ENCODE peak calls at places on chromosome 19, in eight cellular contexts. W is cardiac fibroblast, A is Panc1, G is AG10803, D is Caco-2, Q is AG09309, I is mucosa of descending colon, S is body of pancreas. Z is an unnamed sample.

GRCh38 chr19:13692096-13692495 is 72.2 kb upstream of the MRI1 start:
- DNase-seq in W (peak; percentile 59), A (no peak), G (peak; percentile 73), D (no peak), Q (peak; percentile 25), I (no peak), S (no peak), Z (peak; percentile 91)

GRCh38 chr19:41416194-41416674 is 10.9 kb downstream of the B3GNT8 start:
- DNase-seq in W (no peak), A (no peak), G (no peak), D (no peak), Q (no peak), I (peak; percentile 88), S (no peak), Z (no peak)

GRCh38 chr19:43725468-43725867 is 9.6 kb downstream of the IRGC start:
- DNase-seq in W (peak; percentile 17), A (no peak), G (no peak), D (no peak), Q (no peak), I (no peak), S (no peak), Z (no peak)

GRCh38 chr19:10762656-10763055 is 44.8 kb downstream of the DNM2 start:
- DNase-seq in W (no peak), A (no peak), G (no peak), D (no peak), Q (no peak), I (peak; percentile 85), S (no peak), Z (no peak)

GRCh38 chr19:52880895-52881389 is 16.5 kb downstream of the ZNF320 start:
- DNase-seq in W (no peak), A (no peak), G (no peak), D (no peak), Q (no peak), I (no peak), S (no peak), Z (no peak)

GRCh38 chr19:40613669-40614594 is 12.8 kb downstream of the LTBP4 start:
- DNase-seq in W (peak; percentile 54), A (no peak), G (peak; percentile 81), D (peak; percentile 89), Q (no peak), I (peak; percentile 93), S (peak; percentile 61), Z (peak; percentile 89)

GRCh38 chr19:15417699-15418098 is 1.1 kb downstream of the AKAP8L start:
- DNase-seq in W (peak; percentile 22), A (no peak), G (no peak), D (no peak), Q (no peak), I (no peak), S (peak; percentile 43), Z (peak; percentile 14)

GRCh38 chr19:13633109-13633508 is 126.8 kb upstream of the CACNA1A start:
- DNase-seq in W (peak; percentile 16), A (no peak), G (no peak), D (peak; percentile 1), Q (no peak), I (peak; percentile 83), S (peak; percentile 43), Z (no peak)

GRCh38 chr19:9865732-9866627 is 30.9 kb downstream of the PIN1 start:
- DNase-seq in W (no peak), A (no peak), G (no peak), D (no peak), Q (no peak), I (no peak), S (no peak), Z (no peak)

GRCh38 chr19:47068876-47069406 is 20.5 kb upstream of the TMEM160 start:
- DNase-seq in W (no peak), A (no peak), G (no peak), D (no peak), Q (no peak), I (no peak), S (no peak), Z (no peak)

GRCh38 chr19:459724-460511 is 915 bp downstream of the SHC2 start:
- DNase-seq in W (peak; percentile 15), A (no peak), G (peak; percentile 8), D (peak; percentile 63), Q (no peak), I (peak; percentile 77), S (peak; percentile 83), Z (peak; percentile 64)

GRCh38 chr19:10981496-10981895 is 20.7 kb downstream of the SMARCA4 start:
- DNase-seq in W (no peak), A (no peak), G (no peak), D (no peak), Q (no peak), I (no peak), S (no peak), Z (no peak)

GRCh38 chr19:52171321-52172169 is at the start of gene ZNF836:
- DNase-seq in W (peak; percentile 72), A (no peak), G (peak; percentile 64), D (peak; percentile 85), Q (no peak), I (peak; percentile 94), S (peak; percentile 95), Z (peak; percentile 91)

GRCh38 chr19:40335855-40336700 is 12.1 kb downstream of the C19orf47 start:
- DNase-seq in W (no peak), A (no peak), G (no peak), D (no peak), Q (no peak), I (peak; percentile 4), S (no peak), Z (no peak)

GRCh38 chr19:7619671-7620441 is 9.5 kb downstream of the XAB2 start:
- DNase-seq in W (no peak), A (no peak), G (no peak), D (no peak), Q (no peak), I (no peak), S (peak; percentile 71), Z (peak; percentile 84)

GRCh38 chr19:46605356-46605821 is 4.3 kb downstream of the CALM3 start:
- DNase-seq in W (no peak), A (no peak), G (no peak), D (no peak), Q (no peak), I (peak; percentile 16), S (no peak), Z (no peak)

GRCh38 chr19:11381535-11382369 is 2.4 kb downstream of the EPOR start:
- DNase-seq in W (peak; percentile 96), A (no peak), G (peak; percentile 61), D (peak; percentile 90), Q (no peak), I (peak; percentile 76), S (peak; percentile 19), Z (no peak)

GRCh38 chr19:37909661-37910199 is 2.7 kb downstream of the SIPA1L3 start:
- DNase-seq in W (no peak), A (no peak), G (no peak), D (no peak), Q (no peak), I (no peak), S (no peak), Z (no peak)
- H3K4me3 ChIP-seq in W (no peak overlapping the region), A (no peak overlapping the region), G (no peak overlapping the region), D (no peak overlapping the region), Q (no peak overlapping the region), I (no peak overlapping the region), S (no peak overlapping the region), Z (no peak overlapping the region)

DNA sequence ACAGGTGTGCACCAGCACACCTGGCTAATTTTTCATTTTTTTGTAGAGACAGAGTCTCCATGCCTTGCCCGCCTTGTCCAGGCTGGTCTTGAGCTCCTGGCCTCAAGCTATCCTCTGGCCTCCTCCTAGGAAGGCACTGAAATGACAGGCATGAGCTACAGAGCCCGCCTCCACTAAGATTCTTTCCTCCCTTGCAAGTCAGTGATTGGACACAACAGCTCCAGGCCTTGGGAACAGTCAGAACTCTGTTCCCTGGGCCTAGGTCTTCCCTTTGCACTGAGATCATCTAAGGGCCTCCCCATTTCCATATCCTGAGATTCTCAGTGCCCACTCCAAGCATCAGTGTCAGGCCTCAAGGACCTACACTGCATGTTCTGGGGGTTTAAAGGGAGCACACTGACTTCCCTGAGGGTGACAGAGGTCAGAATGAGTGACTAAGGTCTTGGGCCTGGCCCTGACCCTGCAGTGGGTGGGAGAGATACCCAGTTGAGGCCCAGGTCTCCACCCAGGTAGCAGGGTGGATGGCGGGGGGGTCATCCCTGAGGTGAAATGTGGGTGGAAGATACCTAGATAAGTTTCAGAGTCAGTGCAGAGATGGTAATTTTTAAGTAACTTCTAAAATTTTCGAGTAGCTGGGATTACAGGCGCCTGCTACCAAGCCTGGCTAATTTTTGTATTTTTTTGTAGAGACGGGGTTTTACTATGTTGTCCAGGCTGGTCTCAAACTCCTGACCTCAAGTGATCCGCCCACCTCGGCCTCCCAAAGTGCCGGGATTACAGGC is 17.3 kb upstream of the ERCC1 start:
- DNase-seq in W (peak; percentile 52), A (no peak), G (peak; percentile 51), D (peak; percentile 39), Q (no peak), I (no peak), S (no peak), Z (no peak)
- H3K4me3 ChIP-seq in W (no peak overlapping the region), A (no peak overlapping the region), G (no peak overlapping the region), D (no peak overlapping the region), Q (no peak overlapping the region), I (no peak overlapping the region), S (no peak overlapping the region), Z (no peak overlapping the region)

GRCh38 chr19:48255376-48256303 is at the start of gene CARD8:
- DNase-seq in W (peak; percentile 95), A (peak; percentile 63), G (peak; percentile 87), D (peak; percentile 84), Q (no peak), I (peak; percentile 79), S (peak; percentile 91), Z (peak; percentile 79)

GRCh38 chr19:48253999-48254398 is 1.7 kb downstream of the CARD8 start:
- DNase-seq in W (no peak), A (no peak), G (no peak), D (no peak), Q (no peak), I (no peak), S (no peak), Z (no peak)

GRCh38 chr19:48252625-48253024 is 3.1 kb downstream of the CARD8 start:
- DNase-seq in W (no peak), A (no peak), G (no peak), D (no peak), Q (no peak), I (no peak), S (no peak), Z (no peak)

GRCh38 chr19:48254529-48254970 is 1.2 kb downstream of the CARD8 start:
- DNase-seq in W (no peak), A (no peak), G (no peak), D (no peak), Q (no peak), I (no peak), S (no peak), Z (no peak)

DNA sequence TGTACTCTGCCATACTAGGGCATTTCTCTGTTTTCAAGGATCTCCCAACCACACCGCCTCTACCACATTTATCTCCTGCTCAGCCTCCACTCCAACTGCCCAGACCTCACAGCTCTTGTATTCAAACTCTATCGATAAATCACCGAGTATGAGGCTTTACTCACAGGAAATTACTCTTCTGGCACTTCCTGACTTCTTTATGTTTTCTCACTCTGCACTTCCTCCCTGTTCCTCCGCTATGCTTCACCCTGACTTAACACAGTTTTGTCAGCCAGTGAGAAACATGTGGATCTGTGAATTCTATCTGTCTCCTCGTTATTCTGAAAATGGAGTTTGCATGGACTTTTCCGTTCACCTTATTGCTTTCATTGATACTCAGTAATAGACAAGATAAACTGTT is 2.6 kb upstream of the CARD8 start:
- DNase-seq in W (peak; percentile 52), A (no peak), G (no peak), D (no peak), Q (no peak), I (no peak), S (no peak), Z (no peak)
- H3K4me3 ChIP-seq in W (peak overlapping the region; percentile 8), A (no peak overlapping the region), G (no peak overlapping the region), D (no peak overlapping the region), Q (no peak overlapping the region), I (no peak overlapping the region), S (no peak overlapping the region), Z (no peak overlapping the region)

GRCh38 chr19:30309983-30310805 is 62.0 kb upstream of the ZNF536 start:
- DNase-seq in W (no peak), A (no peak), G (no peak), D (no peak), Q (no peak), I (no peak), S (no peak), Z (no peak)
- H3K4me3 ChIP-seq in W (no peak overlapping the region), A (no peak overlapping the region), G (no peak overlapping the region), D (no peak overlapping the region), Q (no peak overlapping the region), I (no peak overlapping the region), S (no peak overlapping the region), Z (no peak overlapping the region)

Z was measured in thyroid gland.